ENCODE peak calls at places on chromosome 21, in five cellular contexts. Q is fibroblast of villous mesenchyme, F is dorsolateral prefrontal cortex, Y is PC-3, B is endothelial cell. Z is an unnamed sample.

GRCh38 chr21:22900511-22900910 is 1902.3 kb downstream of the NCAM2 start:
- DNase-seq in Q (peak), F (no peak), Y (peak), B (no peak), Z (peak)

GRCh38 chr21:17089121-17089520 is 423.7 kb upstream of the CXADR start:
- DNase-seq in Q (peak), F (no peak), Y (peak), B (no peak), Z (no peak)

GRCh38 chr21:41217656-41218380 is 49.9 kb downstream of the BACE2 start:
- DNase-seq in Q (peak), F (no peak), Y (no peak), B (no peak), Z (no peak)

GRCh38 chr21:31180256-31181088 is 142.2 kb upstream of the KRTAP19-8 start:
- DNase-seq in Q (peak), F (no peak), Y (peak), B (no peak), Z (peak)

GRCh38 chr21:34781508-34781907 is 112.7 kb downstream of the CLIC6 start:
- DNase-seq in Q (no peak), F (no peak), Y (no peak), B (no peak), Z (no peak)

GRCh38 chr21:34280987-34281386 is 82.8 kb upstream of the KCNE2 start:
- DNase-seq in Q (no peak), F (no peak), Y (no peak), B (no peak), Z (no peak)

GRCh38 chr21:34219334-34220020 is 144.3 kb upstream of the KCNE2 start:
- DNase-seq in Q (peak), F (no peak), Y (no peak), B (no peak), Z (no peak)

GRCh38 chr21:33969600-33969999 is 54.0 kb upstream of the ATP5PO start:
- DNase-seq in Q (no peak), F (no peak), Y (no peak), B (no peak), Z (no peak)

GRCh38 chr21:46425566-46425965 is 33.1 kb upstream of the DIP2A start:
- DNase-seq in Q (no peak), F (no peak), Y (no peak), B (no peak), Z (no peak)

GRCh38 chr21:39125752-39126485 is 57.3 kb downstream of the PSMG1 start:
- DNase-seq in Q (peak), F (no peak), Y (peak), B (peak), Z (peak)

GRCh38 chr21:46317710-46318463 is 5.8 kb downstream of the C21orf58 start:
- DNase-seq in Q (no peak), F (no peak), Y (no peak), B (no peak), Z (no peak)

GRCh38 chr21:44300262-44300959 is 558 bp downstream of the PFKL start:
- DNase-seq in Q (peak), F (no peak), Y (peak), B (peak), Z (peak)

GRCh38 chr21:44892536-44893277 is 19.2 kb upstream of the PTTG1IP start:
- DNase-seq in Q (peak), F (no peak), Y (peak), B (peak), Z (peak)

GRCh38 chr21:29322570-29322957 is 23.8 kb downstream of the BACH1 start:
- DNase-seq in Q (no peak), F (no peak), Y (no peak), B (no peak), Z (no peak)

GRCh38 chr21:45957986-45958610 is 23.5 kb upstream of the COL6A1 start:
- DNase-seq in Q (peak), F (no peak), Y (no peak), B (no peak), Z (peak)

GRCh38 chr21:35438643-35439404 is 389.7 kb upstream of the RUNX1 start:
- DNase-seq in Q (no peak), F (no peak), Y (no peak), B (no peak), Z (no peak)

GRCh38 chr21:36699026-36699545 is at the start of gene SIM2:
- DNase-seq in Q (no peak), F (no peak), Y (peak), B (peak), Z (peak)

GRCh38 chr21:26377111-26377694 is 195.9 kb downstream of the CYYR1 start:
- DNase-seq in Q (no peak), F (no peak), Y (peak), B (no peak), Z (no peak)

GRCh38 chr21:27564684-27565280 is 597.9 kb upstream of the ADAMTS5 start:
- DNase-seq in Q (peak), F (no peak), Y (peak), B (peak), Z (peak)

GRCh38 chr21:34514576-34515135 is 2.6 kb upstream of the KCNE1 start:
- DNase-seq in Q (no peak), F (no peak), Y (no peak), B (no peak), Z (no peak)

GRCh38 chr21:40840441-40840840 is 6.5 kb downstream of the DSCAM start:
- DNase-seq in Q (no peak), F (no peak), Y (no peak), B (no peak), Z (no peak)

GRCh38 chr21:17947546-17947945 is 128.4 kb upstream of the C21orf91 start:
- DNase-seq in Q (no peak), F (no peak), Y (no peak), B (no peak), Z (no peak)

GRCh38 chr21:37496972-37497371 is 130.4 kb downstream of the DYRK1A start:
- DNase-seq in Q (peak), F (no peak), Y (peak), B (no peak), Z (peak)

GRCh38 chr21:45456014-45456835 is 51.3 kb downstream of the COL18A1 start:
- DNase-seq in Q (no peak), F (no peak), Y (no peak), B (no peak), Z (no peak)

GRCh38 chr21:44779417-44780139 is 22.0 kb downstream of the UBE2G2 start:
- DNase-seq in Q (no peak), F (no peak), Y (no peak), B (no peak), Z (no peak)

DNA sequence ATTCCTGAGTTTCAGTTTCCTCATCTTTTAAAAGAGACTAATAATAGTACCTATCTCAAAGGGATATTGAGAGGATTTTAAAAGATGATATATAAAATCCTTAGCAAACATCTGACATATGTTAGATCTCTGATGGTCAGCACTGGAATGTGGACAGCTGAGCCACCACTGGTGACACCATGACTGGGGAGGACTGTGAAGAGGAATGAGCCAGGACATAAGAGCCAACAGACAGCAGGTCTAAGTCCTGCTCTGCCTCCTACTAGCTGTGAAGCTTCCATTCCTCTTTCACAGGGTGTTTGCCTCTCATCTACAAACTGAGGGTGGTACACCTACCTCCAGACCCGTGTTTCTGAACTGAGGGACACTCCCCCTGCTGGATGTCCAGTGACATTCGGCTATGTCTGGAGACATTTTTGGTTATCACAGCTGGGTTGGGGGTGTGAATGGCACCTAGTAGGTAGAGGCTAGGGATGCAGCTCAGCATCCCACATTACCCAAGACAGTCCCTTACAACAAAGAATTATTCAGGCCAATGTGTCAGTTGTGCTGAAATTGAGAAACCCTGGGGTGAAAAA is 109.1 kb upstream of the OLIG2 start:
- DNase-seq in Q (no peak), F (no peak), Y (peak), B (no peak), Z (peak)
- TF ChIP-seq CTCF in Q (peak), F (no peak), Y (peak), B (peak), Z (no peak)

DNA sequence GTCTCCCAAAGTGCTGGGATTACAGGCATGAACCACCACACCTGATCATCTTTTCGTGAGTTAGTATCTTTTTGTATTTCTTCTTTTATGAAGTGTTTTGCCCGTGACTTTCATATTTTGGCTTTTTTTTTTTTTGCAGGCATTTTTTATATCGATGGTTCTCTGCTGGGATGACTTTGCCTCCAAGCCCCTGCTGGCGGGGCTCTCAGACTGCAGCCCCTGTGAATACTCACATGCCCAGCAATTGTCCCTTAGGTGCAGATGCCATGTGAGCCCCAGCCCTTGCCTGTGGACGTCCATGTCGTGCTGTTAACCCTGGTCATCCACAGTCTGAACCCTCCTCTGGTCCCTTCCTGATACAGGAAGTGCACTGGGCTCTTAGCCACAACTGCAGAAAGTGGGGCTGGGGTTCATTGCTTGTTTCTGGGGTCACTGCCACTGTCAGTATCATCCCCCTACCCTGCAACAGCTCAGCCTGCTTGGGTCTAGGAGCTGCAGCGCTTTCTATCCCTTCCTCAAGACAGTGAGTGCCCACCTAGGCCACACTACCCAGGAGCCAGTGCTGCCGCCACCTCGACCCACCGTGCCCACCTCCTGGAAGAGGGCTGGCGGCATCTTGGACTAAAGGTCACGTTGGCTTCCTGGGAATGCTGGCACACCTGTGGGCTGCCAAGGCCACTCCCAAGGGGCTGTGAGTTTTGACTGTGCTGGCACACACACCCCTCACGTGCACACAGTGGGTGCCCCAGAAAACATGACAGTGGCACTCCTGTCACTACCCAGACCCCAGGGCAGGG is 21.9 kb downstream of the CRYAA start:
- DNase-seq in Q (no peak), F (no peak), Y (no peak), B (no peak), Z (no peak)
- TF ChIP-seq CTCF in Q (no peak), F (no peak), Y (no peak), B (no peak), Z (no peak)

DNA sequence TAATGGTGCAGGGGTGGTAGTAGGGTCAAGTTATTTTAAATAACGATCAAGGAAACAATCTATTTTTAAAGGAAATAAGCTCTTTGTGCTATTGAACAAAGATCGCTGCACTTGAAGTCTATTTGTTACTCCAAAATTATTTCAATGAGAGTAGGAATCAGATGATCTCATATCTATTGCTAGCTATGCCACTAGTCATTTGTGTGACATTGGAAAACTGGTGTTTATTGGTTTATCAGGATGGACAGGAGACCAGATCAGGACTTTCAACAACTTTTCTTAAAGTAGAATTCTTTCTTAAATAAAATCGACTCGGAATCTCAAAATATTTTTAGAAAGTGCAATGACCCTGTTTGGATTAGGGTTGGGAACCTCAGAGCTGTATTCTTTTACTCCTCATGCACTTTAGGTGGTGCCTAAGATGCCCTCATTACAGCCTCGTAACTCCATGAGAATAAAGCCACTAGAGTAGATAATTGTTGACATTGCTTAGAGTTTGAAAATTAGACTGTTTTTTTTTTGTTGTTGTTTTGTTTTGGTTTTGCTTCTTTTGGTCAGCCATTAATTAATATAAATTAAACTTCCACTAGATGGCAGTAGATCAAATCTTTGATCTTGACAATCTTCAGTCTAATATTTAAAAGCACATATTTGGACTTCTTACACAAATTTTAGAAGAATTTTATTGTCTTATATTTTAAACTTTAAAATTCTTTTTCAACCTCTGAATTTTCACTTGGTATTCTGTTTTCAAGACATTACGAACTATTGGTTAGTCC is 352.4 kb downstream of the USP25 start:
- DNase-seq in Q (peak), F (no peak), Y (peak), B (no peak), Z (peak)
- TF ChIP-seq CTCF in Q (peak), F (peak), Y (peak), B (peak), Z (peak)

DNA sequence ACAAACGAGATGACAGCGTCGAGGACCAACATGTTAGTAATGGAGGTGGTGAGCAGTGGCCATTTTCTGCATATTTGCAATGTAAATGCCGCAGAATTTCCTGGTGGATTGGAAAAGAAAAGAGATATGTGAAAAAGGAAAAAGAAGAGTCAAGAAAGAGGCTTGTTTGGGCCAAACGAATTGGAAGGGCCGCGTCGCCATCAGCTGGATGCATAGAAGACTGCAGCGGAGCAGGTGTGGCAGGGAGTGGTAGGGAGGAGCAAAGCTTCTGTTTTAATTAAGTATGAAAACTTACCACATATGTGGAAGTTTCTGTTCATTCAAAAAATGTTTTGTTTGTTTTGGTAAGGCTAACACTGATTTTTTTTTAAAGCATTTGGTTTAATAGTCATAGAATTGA is 690.7 kb downstream of the NCAM2 start:
- DNase-seq in Q (peak), F (no peak), Y (peak), B (peak), Z (peak)
- TF ChIP-seq CTCF in Q (peak), F (no peak), Y (peak), B (no peak), Z (no peak)